ENCODE peak calls at places on chromosomes 2 and 18, in ten cellular contexts. V is stimulated activated CD4-positive, alpha-beta T cell treated with anti-CD3 and anti-CD28 coated beads, Interleukin-15, amount 100 ng/mL, for 1 hour; T is GM13976; L is choroid plexus epithelial cell; Z is activated naive CD4-positive, alpha-beta T cell; A is NCI-H1417; H is GM12865; J is lower leg skin; S is HT1080; D is H54. O is an unnamed sample.

GRCh38 chr18:70289351-70290330 is 796 bp downstream of the SOCS6 start:
- DNase-seq in V (no peak), T (peak), L (peak), Z (no peak), A (peak), H (peak), J (no peak), S (peak), D (no peak), O (peak)

GRCh38 chr2:159987136-159987535 is 75.3 kb downstream of the PLA2R1 start:
- DNase-seq in V (no peak), T (no peak), L (no peak), Z (no peak), A (no peak), H (no peak), J (no peak), S (no peak), D (no peak), O (no peak)

GRCh38 chr2:240919786-240920782 is 13.9 kb downstream of the CROCC2 start:
- DNase-seq in V (no peak), T (no peak), L (no peak), Z (no peak), A (no peak), H (no peak), J (peak), S (no peak), D (no peak), O (no peak)

GRCh38 chr18:45954070-45954712 is 12.9 kb downstream of the EPG5 start:
- DNase-seq in V (no peak), T (no peak), L (peak), Z (no peak), A (no peak), H (no peak), J (no peak), S (peak), D (peak), O (no peak)

GRCh38 chr2:239266436-239266770 is 134.4 kb downstream of the HDAC4 start:
- DNase-seq in V (no peak), T (no peak), L (no peak), Z (no peak), A (no peak), H (no peak), J (no peak), S (no peak), D (no peak), O (no peak)

GRCh38 chr2:208501217-208501616 is 94.6 kb downstream of the PTH2R start:
- DNase-seq in V (no peak), T (no peak), L (peak), Z (no peak), A (peak), H (no peak), J (no peak), S (no peak), D (no peak), O (no peak)

GRCh38 chr2:174076040-174076439 is 110.9 kb upstream of the SP3 start:
- DNase-seq in V (no peak), T (no peak), L (peak), Z (no peak), A (peak), H (no peak), J (no peak), S (no peak), D (no peak), O (no peak)

GRCh38 chr2:12767541-12767940 is 50.8 kb downstream of the TRIB2 start:
- DNase-seq in V (no peak), T (no peak), L (no peak), Z (no peak), A (no peak), H (no peak), J (no peak), S (no peak), D (no peak), O (no peak)

GRCh38 chr2:201257381-201257940 is 2.9 kb upstream of the CASP8 start:
- DNase-seq in V (no peak), T (peak), L (no peak), Z (no peak), A (no peak), H (peak), J (no peak), S (no peak), D (peak), O (no peak)

O was measured in midbrain.